ENCODE peak calls at places on chromosome 22, in five cellular contexts. One of them, this sample, is unnamed.

GRCh38 chr22:45265546-45265945 is 19.2 kb upstream of the UPK3A start:
- DNase-seq in aorta: no peak
- DNase-seq in upper lobe of right lung: no peak
- DNase-seq in SJSA1: no peak
- DNase-seq in heart right ventricle: no peak
- DNase-seq in this sample: no peak

GRCh38 chr22:26196657-26197056 is 27.4 kb downstream of the SEZ6L start:
- DNase-seq in aorta: no peak
- DNase-seq in upper lobe of right lung: no peak
- DNase-seq in SJSA1: no peak
- DNase-seq in heart right ventricle: no peak
- DNase-seq in this sample: no peak

GRCh38 chr22:27801197-27801615 is 350 bp downstream of the MN1 start:
- DNase-seq in aorta: peak; percentile 65
- DNase-seq in upper lobe of right lung: peak; percentile 69
- DNase-seq in SJSA1: peak; percentile 52
- DNase-seq in heart right ventricle: peak; percentile 40
- DNase-seq in this sample: no peak

GRCh38 chr22:31508536-31508935 is 12.2 kb downstream of the SFI1 start:
- DNase-seq in aorta: no peak
- DNase-seq in upper lobe of right lung: no peak
- DNase-seq in SJSA1: no peak
- DNase-seq in heart right ventricle: no peak
- DNase-seq in this sample: no peak

GRCh38 chr22:43273902-43274484 is 69.2 kb downstream of the SCUBE1 start:
- DNase-seq in aorta: no peak
- DNase-seq in upper lobe of right lung: no peak
- DNase-seq in SJSA1: peak; percentile 58
- DNase-seq in heart right ventricle: peak; percentile 39
- DNase-seq in this sample: peak; percentile 36

GRCh38 chr22:37146507-37147180 is 3.1 kb downstream of the IL2RB start:
- DNase-seq in aorta: no peak
- DNase-seq in upper lobe of right lung: no peak
- DNase-seq in SJSA1: no peak
- DNase-seq in heart right ventricle: no peak
- DNase-seq in this sample: no peak

GRCh38 chr22:40540265-40540664 is 96.3 kb downstream of the MRTFA start:
- DNase-seq in aorta: no peak
- DNase-seq in upper lobe of right lung: no peak
- DNase-seq in SJSA1: no peak
- DNase-seq in heart right ventricle: no peak
- DNase-seq in this sample: no peak

GRCh38 chr22:18983120-18983651 is 47.1 kb upstream of the PRODH start:
- DNase-seq in aorta: peak; percentile 25
- DNase-seq in upper lobe of right lung: peak; percentile 48
- DNase-seq in SJSA1: no peak
- DNase-seq in heart right ventricle: no peak
- DNase-seq in this sample: no peak

GRCh38 chr22:29427176-29427760 is 11.1 kb upstream of the RFPL1 start:
- DNase-seq in aorta: no peak
- DNase-seq in upper lobe of right lung: no peak
- DNase-seq in SJSA1: no peak
- DNase-seq in heart right ventricle: no peak
- DNase-seq in this sample: no peak

GRCh38 chr22:30276041-30276440 is 9.4 kb upstream of the OSM start:
- DNase-seq in aorta: no peak
- DNase-seq in upper lobe of right lung: no peak
- DNase-seq in SJSA1: no peak
- DNase-seq in heart right ventricle: no peak
- DNase-seq in this sample: no peak

GRCh38 chr22:43158778-43159483 is 7.6 kb downstream of the TSPO start:
- DNase-seq in aorta: no peak
- DNase-seq in upper lobe of right lung: no peak
- DNase-seq in SJSA1: no peak
- DNase-seq in heart right ventricle: no peak
- DNase-seq in this sample: no peak

GRCh38 chr22:28063656-28064055 is 144.6 kb upstream of the PITPNB start:
- DNase-seq in aorta: no peak
- DNase-seq in upper lobe of right lung: no peak
- DNase-seq in SJSA1: no peak
- DNase-seq in heart right ventricle: no peak
- DNase-seq in this sample: no peak

GRCh38 chr22:22955276-22955798 is 67.7 kb downstream of the IGLL5 start:
- DNase-seq in aorta: no peak
- DNase-seq in upper lobe of right lung: no peak
- DNase-seq in SJSA1: no peak
- DNase-seq in heart right ventricle: no peak
- DNase-seq in this sample: no peak

GRCh38 chr22:49657275-49657973 is 170.2 kb downstream of the BRD1 start:
- DNase-seq in aorta: peak; percentile 81
- DNase-seq in upper lobe of right lung: peak; percentile 77
- DNase-seq in SJSA1: no peak
- DNase-seq in heart right ventricle: peak; percentile 90
- DNase-seq in this sample: peak; percentile 76

GRCh38 chr22:21754523-21755128 is 19.0 kb upstream of the YPEL1 start:
- DNase-seq in aorta: peak; percentile 52
- DNase-seq in upper lobe of right lung: no peak
- DNase-seq in SJSA1: no peak
- DNase-seq in heart right ventricle: no peak
- DNase-seq in this sample: no peak

GRCh38 chr22:28034760-28035401 is 115.8 kb upstream of the PITPNB start:
- DNase-seq in aorta: no peak
- DNase-seq in upper lobe of right lung: peak; percentile 59
- DNase-seq in SJSA1: peak; percentile 38
- DNase-seq in heart right ventricle: peak; percentile 92
- DNase-seq in this sample: peak; percentile 89

GRCh38 chr22:27930246-27931060 is 11.4 kb upstream of the PITPNB start:
- DNase-seq in aorta: no peak
- DNase-seq in upper lobe of right lung: no peak
- DNase-seq in SJSA1: no peak
- DNase-seq in heart right ventricle: no peak
- DNase-seq in this sample: no peak

GRCh38 chr22:46031965-46032851 is 55.2 kb upstream of the WNT7B start:
- DNase-seq in aorta: no peak
- DNase-seq in upper lobe of right lung: peak; percentile 51
- DNase-seq in SJSA1: no peak
- DNase-seq in heart right ventricle: no peak
- DNase-seq in this sample: peak; percentile 24

GRCh38 chr22:21447694-21448402 is 19.3 kb upstream of the TMEM191C start:
- DNase-seq in aorta: peak; percentile 29
- DNase-seq in upper lobe of right lung: peak; percentile 52
- DNase-seq in SJSA1: peak; percentile 36
- DNase-seq in heart right ventricle: peak; percentile 2
- DNase-seq in this sample: peak; percentile 61

GRCh38 chr22:50118557-50119168 is 28.9 kb downstream of the MOV10L1 start:
- DNase-seq in aorta: no peak
- DNase-seq in upper lobe of right lung: no peak
- DNase-seq in SJSA1: peak; percentile 69
- DNase-seq in heart right ventricle: no peak
- DNase-seq in this sample: no peak

GRCh38 chr22:40520562-40520961 is 116.0 kb downstream of the MRTFA start:
- DNase-seq in aorta: no peak
- DNase-seq in upper lobe of right lung: no peak
- DNase-seq in SJSA1: no peak
- DNase-seq in heart right ventricle: no peak
- DNase-seq in this sample: no peak

GRCh38 chr22:22161924-22162851 is 82.4 kb upstream of the VPREB1 start:
- DNase-seq in aorta: no peak
- DNase-seq in upper lobe of right lung: no peak
- DNase-seq in SJSA1: no peak
- DNase-seq in heart right ventricle: no peak
- DNase-seq in this sample: no peak

GRCh38 chr22:46054091-46054877 is 77.3 kb upstream of the WNT7B start:
- DNase-seq in aorta: peak; percentile 88
- DNase-seq in upper lobe of right lung: no peak
- DNase-seq in SJSA1: peak; percentile 75
- DNase-seq in heart right ventricle: peak; percentile 86
- DNase-seq in this sample: peak; percentile 67

DNA sequence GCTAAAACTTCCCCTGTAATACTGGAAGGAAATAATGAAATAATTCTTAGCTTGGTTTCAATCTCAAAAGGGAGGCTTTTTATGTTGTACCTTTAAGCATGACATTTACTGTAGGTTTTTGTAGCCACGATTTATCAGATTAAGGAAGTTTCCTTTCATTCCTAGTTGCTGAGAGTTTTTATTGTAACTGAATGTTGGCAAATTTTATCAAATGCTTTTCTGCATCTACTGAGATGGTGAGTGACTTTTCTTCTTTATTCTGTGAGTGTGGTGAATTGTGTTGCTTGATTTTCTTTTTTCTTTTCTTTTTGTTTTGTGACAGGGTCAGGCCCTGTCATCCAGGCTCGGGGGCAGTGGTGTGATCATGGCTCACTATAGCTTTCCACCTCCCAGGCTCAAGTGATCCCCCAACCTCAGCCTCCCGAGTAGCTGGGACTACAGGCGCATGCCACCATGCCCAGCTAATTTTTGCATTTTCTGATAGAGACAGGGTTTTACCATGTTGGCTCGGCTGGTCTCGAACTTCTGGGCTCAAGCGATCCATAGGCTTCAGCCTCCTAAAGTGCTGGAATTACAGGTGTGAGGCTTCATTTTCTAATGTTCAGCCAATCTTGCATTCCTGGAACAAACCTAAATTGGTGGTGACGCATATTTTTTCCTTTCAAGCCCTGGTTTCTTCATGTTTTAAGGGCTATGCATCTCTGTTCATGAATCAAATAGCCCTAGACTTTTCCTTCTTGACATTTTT is 26.2 kb downstream of the SUSD2 start:
- DNase-seq in aorta: no peak
- DNase-seq in upper lobe of right lung: no peak
- DNase-seq in SJSA1: no peak
- DNase-seq in heart right ventricle: no peak
- DNase-seq in this sample: no peak
- H3K4me3 ChIP-seq in aorta: no peak overlapping the region
- H3K4me3 ChIP-seq in upper lobe of right lung: no peak overlapping the region
- H3K4me3 ChIP-seq in SJSA1: no peak overlapping the region
- H3K4me3 ChIP-seq in heart right ventricle: no peak overlapping the region
- H3K4me3 ChIP-seq in this sample: no peak overlapping the region

DNA sequence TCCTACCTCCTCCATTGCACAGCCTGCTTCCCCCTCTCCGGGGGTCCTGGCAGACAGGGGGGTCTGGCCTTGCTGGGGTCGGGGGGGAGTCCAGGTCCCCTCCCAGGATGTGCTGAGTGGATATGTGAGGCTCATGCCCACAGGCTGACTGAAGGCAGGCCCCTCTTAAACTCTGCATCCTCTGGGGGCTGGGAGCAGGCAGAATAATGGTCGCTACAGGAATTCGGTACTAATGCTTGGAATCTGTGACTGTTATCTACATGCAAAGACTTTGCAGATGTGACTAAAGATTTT is 1.6 kb upstream of the SUN2 start:
- DNase-seq in aorta: no peak
- DNase-seq in upper lobe of right lung: no peak
- DNase-seq in SJSA1: no peak
- DNase-seq in heart right ventricle: no peak
- DNase-seq in this sample: no peak
- H3K4me3 ChIP-seq in aorta: no peak overlapping the region
- H3K4me3 ChIP-seq in upper lobe of right lung: peak overlapping the region; percentile 68
- H3K4me3 ChIP-seq in SJSA1: no peak overlapping the region
- H3K4me3 ChIP-seq in heart right ventricle: no peak overlapping the region
- H3K4me3 ChIP-seq in this sample: no peak overlapping the region

DNA sequence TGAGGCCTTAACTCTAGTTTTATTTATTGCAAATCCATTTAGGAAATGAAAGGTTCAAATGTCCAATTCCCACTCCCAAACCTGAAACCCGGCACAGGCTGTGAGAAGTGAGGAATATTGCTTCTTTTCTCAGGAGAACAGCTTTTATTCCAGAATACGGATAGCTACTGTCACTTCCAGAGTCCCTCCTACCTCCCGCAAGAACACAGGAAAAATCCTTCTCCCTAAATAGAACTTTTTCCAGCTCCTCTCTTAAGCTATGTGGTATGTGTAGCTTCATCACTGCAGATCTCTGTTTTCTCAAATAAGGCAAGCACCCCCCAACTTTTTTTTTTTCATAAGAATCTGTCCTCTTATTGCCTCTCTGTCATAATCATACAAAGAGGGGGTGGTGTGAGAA is 126.8 kb downstream of the LARGE1 start:
- DNase-seq in aorta: no peak
- DNase-seq in upper lobe of right lung: no peak
- DNase-seq in SJSA1: no peak
- DNase-seq in heart right ventricle: no peak
- DNase-seq in this sample: no peak
- H3K4me3 ChIP-seq in aorta: no peak overlapping the region
- H3K4me3 ChIP-seq in upper lobe of right lung: no peak overlapping the region
- H3K4me3 ChIP-seq in SJSA1: no peak overlapping the region
- H3K4me3 ChIP-seq in heart right ventricle: no peak overlapping the region
- H3K4me3 ChIP-seq in this sample: peak overlapping the region; percentile 15

GRCh38 chr22:39308614-39309363 is 10.6 kb downstream of the RPL3 start:
- DNase-seq in aorta: peak; percentile 90
- DNase-seq in upper lobe of right lung: no peak
- DNase-seq in SJSA1: peak; percentile 89
- DNase-seq in heart right ventricle: no peak
- DNase-seq in this sample: peak; percentile 85
- H3K4me3 ChIP-seq in aorta: no peak overlapping the region
- H3K4me3 ChIP-seq in upper lobe of right lung: peak overlapping the region; percentile 31
- H3K4me3 ChIP-seq in SJSA1: no peak overlapping the region
- H3K4me3 ChIP-seq in heart right ventricle: peak overlapping the region; percentile 6
- H3K4me3 ChIP-seq in this sample: peak overlapping the region; percentile 43